ENCODE peak calls at places on chromosomes 7 and 10, in eight cellular contexts. X is HCT116, O is transverse colon, M is adrenal gland, K is uterus, Z is ovary, C is body of pancreas, Y is IMR-90. R is an unnamed sample.

GRCh38 chr7:32892521-32893224 is 1.1 kb upstream of the KBTBD2 start:
- DNase-seq in C (peak), Y (peak), O (peak), M (peak), X (peak), Z (peak), K (peak), R (peak)

GRCh38 chr7:116417593-116418345 is 81.8 kb upstream of the CAV2 start:
- DNase-seq in Y (peak), X (no peak), Z (no peak), C (no peak), M (no peak), O (no peak), K (no peak), R (no peak)

GRCh38 chr7:133602291-133602690 is 349.4 kb downstream of the EXOC4 start:
- DNase-seq in Z (no peak), M (no peak), O (no peak), K (no peak), C (no peak), X (no peak), Y (peak), R (no peak)

GRCh38 chr10:95793401-95794045 is 37.6 kb downstream of the ENTPD1 start:
- DNase-seq in Z (no peak), X (no peak), Y (no peak), K (no peak), M (peak), O (peak), C (no peak), R (no peak)

GRCh38 chr10:23696476-23696875 is 257.6 kb downstream of the OTUD1 start:
- DNase-seq in C (no peak), Y (no peak), X (no peak), K (no peak), O (no peak), M (no peak), Z (no peak), R (no peak)

GRCh38 chr10:44300666-44301649 is 83.9 kb downstream of the CXCL12 start:
- DNase-seq in Z (no peak), O (no peak), X (peak), M (peak), C (peak), Y (peak), K (no peak), R (peak)

GRCh38 chr10:64396105-64396504 is 874.9 kb downstream of the REEP3 start:
- DNase-seq in K (no peak), M (no peak), Y (peak), Z (no peak), X (no peak), C (no peak), O (no peak), R (peak)

GRCh38 chr7:117283371-117283770 is 39.5 kb downstream of the WNT2 start:
- DNase-seq in Y (peak), K (no peak), O (no peak), M (no peak), C (no peak), Z (no peak), X (no peak), R (no peak)

GRCh38 chr7:157519246-157519645 is 182.4 kb downstream of the DNAJB6 start:
- DNase-seq in K (no peak), C (peak), Y (no peak), M (no peak), Z (no peak), O (no peak), X (no peak), R (no peak)

GRCh38 chr7:132518102-132518838 is 58.0 kb downstream of the PLXNA4 start:
- DNase-seq in O (no peak), C (no peak), Y (no peak), Z (no peak), X (peak), K (no peak), M (no peak), R (peak)

GRCh38 chr10:126729314-126729871 is 58.9 kb upstream of the C10orf90 start:
- DNase-seq in X (no peak), K (no peak), M (no peak), C (no peak), Z (no peak), O (no peak), Y (no peak), R (no peak)

GRCh38 chr7:119703895-119704294 is 569.1 kb upstream of the KCND2 start:
- DNase-seq in C (no peak), Y (no peak), Z (no peak), O (no peak), K (no peak), M (no peak), X (no peak), R (no peak)

GRCh38 chr7:77696643-77697534 is 630 bp downstream of the RSBN1L start:
- DNase-seq in C (peak), K (peak), O (peak), X (no peak), Y (peak), Z (peak), M (peak), R (no peak)

GRCh38 chr10:111116211-111116610 is 39.4 kb downstream of the ADRA2A start:
- DNase-seq in X (no peak), O (no peak), M (no peak), C (no peak), Y (no peak), K (no peak), Z (no peak), R (no peak)

GRCh38 chr10:123451607-123452245 is 214.4 kb upstream of the GPR26 start:
- DNase-seq in Z (no peak), K (no peak), C (no peak), Y (no peak), O (no peak), M (no peak), X (no peak), R (no peak)

GRCh38 chr7:30727061-30727945 is 24.6 kb upstream of the INMT start:
- DNase-seq in Y (peak), Z (no peak), K (no peak), M (no peak), X (no peak), O (peak), C (no peak), R (no peak)

GRCh38 chr10:132910186-132910880 is 32.0 kb downstream of the CFAP46 start:
- DNase-seq in O (peak), Z (no peak), C (peak), M (no peak), X (no peak), Y (no peak), K (no peak), R (no peak)

DNA sequence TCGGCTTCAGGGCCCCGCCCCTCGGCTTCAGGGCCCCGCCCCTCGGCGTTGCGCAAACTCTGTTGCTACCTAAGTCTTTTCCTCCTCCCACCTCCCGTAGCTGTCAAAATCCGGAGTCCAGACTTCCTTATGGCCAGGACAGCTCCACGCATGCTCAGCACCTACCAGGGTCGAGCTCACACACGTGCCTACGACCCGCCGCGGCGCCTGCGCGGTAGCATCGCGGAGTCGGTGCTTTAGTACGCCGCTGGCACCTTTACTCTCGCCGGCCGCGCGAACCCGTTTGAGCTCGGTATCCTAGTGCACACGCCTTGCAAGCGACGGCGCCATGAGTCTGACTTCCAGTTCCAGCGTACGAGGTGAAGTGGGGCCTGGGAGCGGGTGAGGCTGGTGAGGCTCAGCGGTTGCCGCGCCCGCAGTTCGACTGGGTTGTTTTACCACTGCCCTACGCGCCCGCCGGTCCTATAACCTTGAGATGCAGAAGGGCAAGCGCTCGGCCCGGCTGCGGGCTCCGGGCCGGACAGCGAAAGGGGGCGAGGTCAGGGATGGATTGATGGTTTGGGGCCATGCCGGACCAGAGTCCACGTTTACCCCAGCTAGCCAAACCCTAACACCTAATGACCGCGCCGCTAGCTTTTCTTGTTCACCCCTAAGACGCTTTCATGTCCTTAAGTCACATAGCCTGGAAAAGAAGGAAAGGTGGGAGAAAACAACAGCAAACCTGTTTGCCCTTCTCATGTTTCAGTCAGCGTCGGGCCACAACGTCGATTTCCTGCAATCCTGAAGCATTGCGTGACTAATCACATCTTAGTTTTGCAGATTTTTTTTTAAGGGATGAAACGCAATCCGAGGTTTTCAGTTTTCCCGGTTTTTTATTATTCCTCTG is at the start of gene CISD1:
- DNase-seq in M (peak), O (peak), Z (peak), Y (peak), X (peak), K (peak), C (peak), R (peak)
- TF ChIP-seq POLR2A in M (peak), O (peak), Z (peak), Y (peak), X (peak), K (peak), C (peak), R (peak)

GRCh38 chr10:80283119-80283518 is 6.3 kb downstream of the MAT1A start:
- DNase-seq in O (no peak), M (no peak), C (no peak), Y (no peak), X (no peak), Z (no peak), K (no peak), R (no peak)

GRCh38 chr10:80280071-80280800 is 9.2 kb downstream of the MAT1A start:
- DNase-seq in C (no peak), Z (no peak), M (no peak), K (no peak), O (no peak), Y (no peak), X (no peak), R (no peak)

GRCh38 chr10:80283536-80284199 is 5.8 kb downstream of the MAT1A start:
- DNase-seq in K (no peak), C (no peak), O (no peak), Z (no peak), X (no peak), Y (no peak), M (no peak), R (no peak)

GRCh38 chr10:80281292-80281691 is 8.2 kb downstream of the MAT1A start:
- DNase-seq in M (no peak), X (no peak), Z (no peak), Y (no peak), O (no peak), C (no peak), K (no peak), R (no peak)

DNA sequence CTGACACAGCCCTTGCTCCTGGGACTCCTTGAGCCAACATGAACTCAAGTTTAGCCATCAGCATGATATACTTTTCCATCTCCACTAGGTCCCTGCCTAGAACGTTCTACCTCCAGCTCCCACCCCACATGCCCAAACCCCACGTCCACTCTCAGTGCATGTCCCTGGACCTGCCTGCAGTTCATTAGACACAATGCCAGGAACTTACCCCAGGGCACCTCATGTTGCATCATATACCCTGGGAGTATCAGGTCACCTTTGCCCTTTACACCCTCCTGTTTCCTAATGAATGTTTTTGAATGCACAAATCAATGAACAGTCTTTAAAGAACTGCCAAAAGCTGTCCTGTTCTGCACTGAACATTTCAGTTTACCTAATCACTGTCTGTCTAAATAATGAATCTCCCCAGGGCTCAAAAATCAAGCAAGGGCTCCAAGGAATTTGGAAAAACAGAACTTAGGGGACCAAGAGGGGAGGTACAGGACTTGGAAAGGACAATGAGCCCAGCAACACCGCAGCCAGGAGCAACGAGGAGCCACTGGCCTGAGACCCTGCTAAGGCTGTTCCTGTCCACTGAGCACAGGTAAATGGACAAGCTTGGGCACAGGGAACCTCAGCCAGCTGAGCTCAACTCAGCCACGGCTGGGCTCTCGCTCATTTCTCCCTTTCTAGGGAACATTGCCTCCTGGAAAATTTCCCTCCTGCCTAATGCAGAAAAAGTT is 7.5 kb downstream of the MAT1A start:
- DNase-seq in Y (no peak), X (no peak), C (no peak), O (no peak), K (no peak), M (no peak), Z (no peak), R (no peak)
- TF ChIP-seq POLR2A in Y (no peak), X (no peak), C (no peak), O (no peak), K (no peak), M (no peak), Z (no peak), R (no peak)

GRCh38 chr10:15168781-15169554 is 475 bp upstream of the NMT2 start:
- DNase-seq in C (peak), Y (peak), K (peak), M (peak), X (peak), Z (peak), O (peak), R (peak)
- TF ChIP-seq POLR2A in C (no peak), Y (no peak), K (peak), M (peak), X (no peak), Z (no peak), O (no peak), R (peak)

GRCh38 chr7:128344431-128344774 is 695 bp upstream of the RBM28 start:
- DNase-seq in C (no peak), Z (no peak), M (no peak), X (no peak), O (no peak), Y (no peak), K (no peak), R (no peak)

GRCh38 chr7:128349121-128349825 is 5.6 kb upstream of the RBM28 start:
- DNase-seq in X (no peak), C (no peak), M (no peak), Z (no peak), O (no peak), Y (no peak), K (no peak), R (no peak)

GRCh38 chr7:128347573-128348147 is 4.0 kb upstream of the RBM28 start:
- DNase-seq in Y (peak), Z (no peak), K (no peak), C (peak), O (peak), M (peak), X (peak), R (no peak)

GRCh38 chr7:128341733-128342132 is 2.0 kb downstream of the RBM28 start:
- DNase-seq in X (no peak), O (no peak), M (no peak), Z (no peak), Y (no peak), C (no peak), K (no peak), R (no peak)

DNA sequence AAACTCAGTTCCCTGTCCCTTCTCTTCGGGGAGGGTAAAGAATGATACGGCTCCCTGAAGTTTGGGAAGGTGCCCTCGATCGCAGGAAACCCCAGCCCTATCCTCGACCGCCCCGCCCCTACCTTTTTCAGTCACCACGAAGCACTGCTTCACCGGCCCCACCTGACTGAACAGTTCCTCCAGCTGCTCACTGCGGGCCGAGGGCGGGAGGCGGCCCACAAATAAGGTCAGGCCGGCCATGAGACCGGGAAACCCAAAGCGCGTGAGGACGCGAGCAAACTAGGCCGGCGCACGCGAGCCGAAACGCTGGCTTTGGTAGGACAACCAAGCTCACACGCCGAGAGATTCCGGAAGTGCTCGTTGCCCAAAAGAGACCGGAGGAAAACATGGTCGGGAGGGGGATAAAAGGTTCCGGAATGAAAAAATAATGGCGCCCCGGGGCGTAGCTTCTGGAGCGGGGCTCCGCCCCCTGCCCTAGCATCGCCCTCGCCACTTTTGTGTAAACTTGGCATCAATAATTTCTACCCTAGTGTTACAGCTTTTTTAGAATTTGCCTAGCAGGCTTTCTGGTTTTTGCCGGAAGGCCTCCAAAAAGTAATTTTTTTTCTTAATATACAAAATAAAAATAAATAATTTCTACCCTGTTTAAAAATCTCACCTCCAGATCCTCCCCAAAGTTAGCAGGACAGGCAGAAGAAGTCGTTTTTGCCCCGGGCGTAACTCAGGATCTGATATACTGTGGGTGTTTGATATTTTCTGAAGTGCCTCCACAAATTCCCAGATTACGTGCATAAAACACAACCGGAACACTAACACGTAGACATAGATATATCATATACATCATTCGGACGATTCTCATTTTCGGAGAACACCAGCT is at the start of gene RBM28:
- DNase-seq in Y (peak), O (peak), C (peak), M (peak), K (peak), X (peak), Z (peak), R (peak)
- TF ChIP-seq POLR2A in Y (peak), O (peak), C (peak), M (peak), K (no peak), X (peak), Z (peak), R (peak)

DNA sequence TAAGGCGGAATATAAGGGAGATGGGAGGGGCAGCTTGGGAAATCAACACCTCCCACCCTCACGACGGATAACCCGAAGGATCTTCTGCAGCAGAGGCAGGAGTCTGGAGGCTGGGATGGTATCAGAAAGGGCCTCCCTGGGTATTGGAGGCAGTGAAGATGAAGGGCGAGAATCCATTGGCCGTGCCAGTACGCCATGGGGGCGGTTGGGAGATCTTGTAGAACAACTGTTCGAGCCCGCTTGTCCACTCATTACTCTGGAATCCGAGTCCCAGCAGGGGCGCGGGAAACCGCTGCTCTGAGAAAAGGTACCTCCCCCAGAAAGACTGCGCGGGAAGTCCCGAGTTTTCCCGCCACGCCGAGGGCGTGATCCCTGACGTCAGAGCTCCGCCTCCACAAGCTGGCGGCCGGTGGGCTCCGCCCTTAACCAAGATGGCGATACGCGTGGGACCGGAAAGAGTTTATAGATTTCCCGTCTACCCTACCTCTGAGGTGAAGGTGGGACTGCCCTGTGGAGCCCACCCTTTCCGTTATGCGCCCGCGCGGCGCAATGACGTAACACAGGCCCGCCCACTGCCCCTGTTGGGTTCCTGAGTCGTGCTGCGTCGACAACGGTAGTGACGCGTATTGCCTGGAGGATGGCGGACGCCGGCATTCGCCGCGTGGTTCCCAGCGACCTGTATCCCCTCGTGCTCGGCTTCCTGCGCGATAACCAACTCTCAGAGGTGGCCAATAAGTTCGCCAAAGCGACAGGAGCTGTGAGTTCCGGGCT is at the start of gene NOLC1:
- DNase-seq in Z (peak), Y (peak), K (peak), X (peak), M (peak), C (peak), O (peak), R (peak)
- TF ChIP-seq POLR2A in Z (peak), Y (peak), K (peak), X (peak), M (peak), C (peak), O (peak), R (peak)

GRCh38 chr7:23685770-23686169 is 5.8 kb downstream of the FAM221A start:
- DNase-seq in O (no peak), K (no peak), Y (peak), Z (no peak), M (no peak), C (no peak), X (no peak), R (no peak)

GRCh38 chr7:23679898-23680416 is at the start of gene FAM221A:
- DNase-seq in X (no peak), M (peak), Y (peak), Z (peak), O (peak), K (peak), C (peak), R (peak)

GRCh38 chr7:23680417-23681405 is 712 bp downstream of the FAM221A start:
- DNase-seq in K (peak), Z (peak), Y (peak), X (no peak), C (peak), M (peak), O (peak), R (peak)
- TF ChIP-seq POLR2A in K (no peak), Z (no peak), Y (no peak), X (no peak), C (peak), M (peak), O (peak), R (no peak)